ENCODE peak calls at places on chromosomes 1 and 21, in eight cellular contexts. S is activated CD8-positive, alpha-beta memory T cell treated with anti-CD3 and anti-CD28 coated beads, Interleukin-2, amount 50 U/mL, for 48 hours; Z is Ammon's horn; O is DMS153; E is COR-L47; P is NCI-H1092 treated with DMSO at 0.1 percent for 48 hours; A is CD8-positive, alpha-beta T cell; G is HEK293T. R is an unnamed sample.

GRCh38 chr1:12548279-12549105 is 69.5 kb downstream of the DHRS3 start:
- DNase-seq in S (no peak), Z (no peak), O (no peak), E (no peak), P (no peak), A (no peak), G (peak), R (no peak)

GRCh38 chr1:156776942-156777341 is 9.6 kb downstream of the PRCC start:
- DNase-seq in S (no peak), Z (no peak), O (no peak), E (no peak), P (no peak), A (no peak), G (no peak), R (no peak)

GRCh38 chr1:94552071-94552586 is 10.6 kb upstream of the F3 start:
- DNase-seq in S (no peak), Z (no peak), O (no peak), E (no peak), P (no peak), A (no peak), G (no peak), R (peak)

GRCh38 chr1:201217851-201218250 is 27.2 kb downstream of the IGFN1 start:
- DNase-seq in S (no peak), Z (no peak), O (no peak), E (no peak), P (no peak), A (peak), G (no peak), R (no peak)

GRCh38 chr1:187491082-187491720 is 662.5 kb downstream of the PLA2G4A start:
- DNase-seq in S (no peak), Z (no peak), O (peak), E (no peak), P (no peak), A (no peak), G (no peak), R (peak)

GRCh38 chr1:9062846-9063245 is 6.6 kb downstream of the SLC2A5 start:
- DNase-seq in S (no peak), Z (no peak), O (no peak), E (no peak), P (no peak), A (no peak), G (no peak), R (no peak)

GRCh38 chr1:201085902-201086735 is 26.1 kb downstream of the CACNA1S start:
- DNase-seq in S (peak), Z (peak), O (peak), E (peak), P (peak), A (peak), G (peak), R (peak)

GRCh38 chr1:78553859-78554258 is 63.1 kb downstream of the PTGFR start:
- DNase-seq in S (no peak), Z (no peak), O (no peak), E (peak), P (no peak), A (no peak), G (peak), R (no peak)

GRCh38 chr1:229887043-229887822 is 179.8 kb upstream of the GALNT2 start:
- DNase-seq in S (no peak), Z (peak), O (no peak), E (no peak), P (no peak), A (no peak), G (no peak), R (peak)

GRCh38 chr21:34730194-34730593 is 61.4 kb downstream of the CLIC6 start:
- DNase-seq in S (no peak), Z (no peak), O (no peak), E (no peak), P (no peak), A (no peak), G (no peak), R (no peak)

GRCh38 chr1:150696151-150696550 is 803 bp downstream of the GOLPH3L start:
- DNase-seq in S (no peak), Z (no peak), O (no peak), E (no peak), P (no peak), A (no peak), G (no peak), R (no peak)

GRCh38 chr1:52707927-52708655 is 9.9 kb upstream of the COA7 start:
- DNase-seq in S (no peak), Z (peak), O (no peak), E (no peak), P (no peak), A (no peak), G (no peak), R (no peak)

GRCh38 chr21:37463083-37463780 is 96.7 kb downstream of the DYRK1A start:
- DNase-seq in S (no peak), Z (no peak), O (no peak), E (peak), P (peak), A (no peak), G (no peak), R (no peak)

GRCh38 chr1:7827134-7827955 is 25.5 kb downstream of the UTS2 start:
- DNase-seq in S (no peak), Z (no peak), O (no peak), E (no peak), P (no peak), A (peak), G (no peak), R (no peak)

GRCh38 chr1:104092698-104093097 is 343.0 kb downstream of the AMY1C start:
- DNase-seq in S (no peak), Z (no peak), O (no peak), E (peak), P (no peak), A (no peak), G (no peak), R (no peak)

GRCh38 chr1:2229032-2229920 is 1.2 kb downstream of the SKI start:
- DNase-seq in S (peak), Z (peak), O (peak), E (no peak), P (peak), A (peak), G (no peak), R (no peak)

GRCh38 chr1:41463516-41463915 is 21.0 kb downstream of the EDN2 start:
- DNase-seq in S (no peak), Z (no peak), O (no peak), E (no peak), P (no peak), A (no peak), G (no peak), R (no peak)

GRCh38 chr1:240455228-240455821 is 156.6 kb downstream of the GREM2 start:
- DNase-seq in S (no peak), Z (no peak), O (no peak), E (no peak), P (no peak), A (no peak), G (peak), R (no peak)

GRCh38 chr1:216903389-216903754 is 180.1 kb upstream of the ESRRG start:
- DNase-seq in S (no peak), Z (no peak), O (no peak), E (no peak), P (no peak), A (no peak), G (no peak), R (no peak)

GRCh38 chr1:240936911-240937668 is 325.1 kb upstream of the GREM2 start:
- DNase-seq in S (no peak), Z (no peak), O (no peak), E (no peak), P (no peak), A (no peak), G (no peak), R (no peak)

GRCh38 chr1:108079550-108079949 is 114.6 kb upstream of the VAV3 start:
- DNase-seq in S (peak), Z (no peak), O (no peak), E (no peak), P (no peak), A (peak), G (no peak), R (no peak)

GRCh38 chr1:8409666-8410065 is 91.8 kb downstream of the SLC45A1 start:
- DNase-seq in S (no peak), Z (no peak), O (no peak), E (no peak), P (no peak), A (no peak), G (no peak), R (no peak)

GRCh38 chr1:33220701-33221384 is 35.4 kb upstream of the ZNF362 start:
- DNase-seq in S (no peak), Z (no peak), O (no peak), E (no peak), P (no peak), A (no peak), G (peak), R (no peak)

GRCh38 chr1:1988061-1988945 is 15.3 kb downstream of the CFAP74 start:
- DNase-seq in S (no peak), Z (no peak), O (no peak), E (no peak), P (no peak), A (no peak), G (no peak), R (no peak)

GRCh38 chr1:235575597-235575996 is 71.3 kb upstream of the B3GALNT2 start:
- DNase-seq in S (no peak), Z (no peak), O (no peak), E (no peak), P (no peak), A (no peak), G (no peak), R (no peak)

GRCh38 chr1:230084408-230085177 is 17.6 kb downstream of the GALNT2 start:
- DNase-seq in S (peak), Z (peak), O (no peak), E (no peak), P (no peak), A (no peak), G (no peak), R (no peak)

GRCh38 chr1:181424786-181425403 is 58.4 kb upstream of the CACNA1E start:
- DNase-seq in S (peak), Z (peak), O (peak), E (peak), P (peak), A (peak), G (peak), R (peak)

GRCh38 chr21:35249636-35250035 is 200.5 kb upstream of the RUNX1 start:
- DNase-seq in S (no peak), Z (no peak), O (no peak), E (no peak), P (no peak), A (no peak), G (no peak), R (no peak)

GRCh38 chr1:183090386-183091006 is 67.3 kb downstream of the LAMC1 start:
- DNase-seq in S (no peak), Z (peak), O (no peak), E (no peak), P (no peak), A (no peak), G (no peak), R (no peak)

GRCh38 chr1:162283657-162284056 is 93.0 kb downstream of the SPATA46 start:
- DNase-seq in S (no peak), Z (peak), O (peak), E (no peak), P (no peak), A (no peak), G (no peak), R (no peak)

GRCh38 chr1:200968469-200969410 is 54.8 kb downstream of the KIF21B start:
- DNase-seq in S (peak), Z (no peak), O (no peak), E (no peak), P (no peak), A (no peak), G (no peak), R (no peak)

GRCh38 chr1:80731241-80731894 is 1069.4 kb upstream of the ADGRL2 start:
- DNase-seq in S (no peak), Z (no peak), O (no peak), E (peak), P (no peak), A (no peak), G (no peak), R (peak)

GRCh38 chr1:201561195-201561564 is 22.3 kb downstream of the NAV1 start:
- DNase-seq in S (peak), Z (no peak), O (no peak), E (no peak), P (no peak), A (no peak), G (no peak), R (no peak)